ENCODE peak calls at places on chromosomes 11 and 22, in eight cellular contexts. B is AG09309, F is stomach, L is SK-N-SH, M is pancreas, P is GM12878, Z is fibroblast of lung, U is endothelial cell. C is an unnamed sample.

GRCh38 chr11:132874638-132875037 is 657.7 kb downstream of the OPCML start:
- DNase-seq in B (peak; percentile 23), F (no peak), L (no peak), M (no peak), P (no peak), Z (peak; percentile 96), U (no peak), C (no peak)

GRCh38 chr22:25875461-25875860 is 133.5 kb downstream of the MYO18B start:
- DNase-seq in B (no peak), F (no peak), L (no peak), M (no peak), P (no peak), Z (no peak), U (no peak), C (no peak)

GRCh38 chr11:26331911-26332571 is at the start of gene ANO3:
- DNase-seq in B (peak; percentile 18), F (peak; percentile 57), L (peak; percentile 88), M (peak; percentile 90), P (no peak), Z (peak; percentile 84), U (peak; percentile 94), C (no peak)

GRCh38 chr22:47196881-47197701 is 434.6 kb downstream of the TBC1D22A start:
- DNase-seq in B (no peak), F (peak; percentile 22), L (no peak), M (no peak), P (no peak), Z (no peak), U (no peak), C (no peak)

GRCh38 chr11:36594316-36594989 is at the start of gene IFTAP:
- DNase-seq in B (peak; percentile 69), F (peak; percentile 42), L (peak; percentile 75), M (peak; percentile 50), P (no peak), Z (peak; percentile 91), U (peak; percentile 45), C (no peak)

GRCh38 chr22:33034753-33035152 is 23.4 kb downstream of the SYN3 start:
- DNase-seq in B (no peak), F (peak; percentile 65), L (no peak), M (no peak), P (no peak), Z (no peak), U (no peak), C (no peak)

GRCh38 chr11:48170840-48171233 is 45.8 kb upstream of the OR4B1 start:
- DNase-seq in B (peak; percentile 25), F (no peak), L (no peak), M (no peak), P (no peak), Z (peak; percentile 40), U (no peak), C (no peak)

GRCh38 chr22:29129644-29130201 is 56.9 kb downstream of the KREMEN1 start:
- DNase-seq in B (no peak), F (no peak), L (no peak), M (no peak), P (no peak), Z (no peak), U (no peak), C (no peak)

GRCh38 chr11:101345891-101346290 is 216.3 kb upstream of the PGR start:
- DNase-seq in B (no peak), F (no peak), L (no peak), M (no peak), P (no peak), Z (no peak), U (no peak), C (no peak)

GRCh38 chr11:22466809-22467208 is 128.6 kb downstream of the SLC17A6 start:
- DNase-seq in B (peak; percentile 89), F (no peak), L (no peak), M (no peak), P (no peak), Z (peak; percentile 100), U (no peak), C (no peak)

GRCh38 chr22:43890901-43891331 is 897 bp downstream of the PNPLA5 start:
- DNase-seq in B (no peak), F (no peak), L (no peak), M (peak; percentile 60), P (no peak), Z (peak; percentile 20), U (no peak), C (no peak)

GRCh38 chr11:128956401-128957203 is 13.9 kb upstream of the TP53AIP1 start:
- DNase-seq in B (peak; percentile 24), F (no peak), L (peak; percentile 78), M (no peak), P (peak; percentile 45), Z (peak; percentile 61), U (peak; percentile 57), C (no peak)

GRCh38 chr11:57180141-57180561 is 1.6 kb upstream of the LRRC55 start:
- DNase-seq in B (no peak), F (no peak), L (no peak), M (no peak), P (no peak), Z (no peak), U (no peak), C (no peak)

GRCh38 chr11:77154381-77155081 is 26.5 kb downstream of the MYO7A start:
- DNase-seq in B (no peak), F (peak; percentile 51), L (no peak), M (peak; percentile 44), P (no peak), Z (no peak), U (no peak), C (no peak)

GRCh38 chr22:42662114-42663021 is 13.2 kb upstream of the CYB5R3 start:
- DNase-seq in B (no peak), F (peak; percentile 90), L (peak; percentile 88), M (peak; percentile 86), P (no peak), Z (peak; percentile 36), U (peak; percentile 94), C (peak; percentile 82)

GRCh38 chr22:35099883-35100282 is 33.9 kb downstream of the ISX start:
- DNase-seq in B (no peak), F (no peak), L (no peak), M (no peak), P (no peak), Z (no peak), U (no peak), C (no peak)

GRCh38 chr11:2142762-2143202 is 3.6 kb upstream of the IGF2 start:
- DNase-seq in B (no peak), F (no peak), L (no peak), M (no peak), P (peak; percentile 8), Z (peak; percentile 22), U (no peak), C (no peak)

DNA sequence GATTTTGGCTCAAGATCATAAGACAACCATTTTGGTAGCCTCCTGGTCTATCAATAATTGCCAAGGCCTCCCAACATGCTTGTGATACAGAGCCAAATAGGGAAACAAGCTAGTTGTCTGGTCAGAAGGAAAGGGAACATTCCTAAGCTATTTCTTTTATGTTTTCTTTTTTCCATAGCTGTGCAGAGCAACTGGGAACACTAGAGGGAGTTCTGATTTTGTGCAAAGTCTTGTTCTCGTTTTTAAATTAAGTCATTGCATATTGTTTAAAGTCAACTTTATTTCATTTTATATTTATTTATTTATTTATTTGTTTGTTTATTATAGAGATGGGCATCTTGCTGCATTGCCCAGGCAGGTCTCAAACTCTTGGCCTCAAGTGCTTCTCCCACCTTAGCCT is 416.8 kb upstream of the CHORDC1 start:
- DNase-seq in B (no peak), F (no peak), L (no peak), M (no peak), P (no peak), Z (no peak), U (no peak), C (no peak)
- TF ChIP-seq CTCF in B (no peak), F (no peak), L (peak; percentile 41), M (no peak), P (peak; percentile 29), Z (no peak), U (peak; percentile 50), C (no peak)

GRCh38 chr11:124551189-124551588 is 7.7 kb upstream of the OR8B12 start:
- DNase-seq in B (no peak), F (no peak), L (no peak), M (no peak), P (no peak), Z (no peak), U (no peak), C (no peak)
- TF ChIP-seq CTCF in B (no peak), F (no peak), L (no peak), M (no peak), P (no peak), Z (no peak), U (no peak), C (no peak)

GRCh38 chr22:27827586-27828213 is 26.1 kb upstream of the MN1 start:
- DNase-seq in B (no peak), F (no peak), L (no peak), M (no peak), P (no peak), Z (no peak), U (no peak), C (no peak)

GRCh38 chr22:27828214-27828587 is 26.6 kb upstream of the MN1 start:
- DNase-seq in B (no peak), F (no peak), L (no peak), M (no peak), P (no peak), Z (no peak), U (no peak), C (no peak)

GRCh38 chr22:27823221-27823620 is 21.7 kb upstream of the MN1 start:
- DNase-seq in B (no peak), F (no peak), L (no peak), M (no peak), P (no peak), Z (no peak), U (no peak), C (no peak)

GRCh38 chr22:27820896-27821866 is 19.6 kb upstream of the MN1 start:
- DNase-seq in B (no peak), F (no peak), L (peak; percentile 36), M (no peak), P (no peak), Z (peak; percentile 27), U (no peak), C (no peak)

DNA sequence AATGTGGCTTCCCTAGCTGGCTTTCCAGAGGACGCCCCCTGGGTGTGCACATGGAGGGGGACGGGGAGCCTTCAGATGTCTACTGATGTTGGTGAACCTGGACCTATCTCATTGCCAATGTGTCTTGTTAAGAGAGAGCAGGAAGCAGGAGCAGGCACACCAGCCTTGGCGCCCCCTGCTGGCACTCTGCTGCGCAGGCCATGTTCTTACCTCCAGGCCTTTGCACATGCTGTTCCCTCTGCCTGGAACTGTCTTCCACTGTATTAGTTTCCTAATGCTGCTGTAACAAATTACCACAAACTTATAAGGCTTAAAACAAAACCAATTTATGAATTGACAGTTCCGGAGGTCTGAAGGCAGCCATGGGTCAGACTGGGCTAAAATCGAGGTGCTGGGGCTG is 23.6 kb upstream of the MN1 start:
- DNase-seq in B (no peak), F (no peak), L (no peak), M (no peak), P (no peak), Z (no peak), U (no peak), C (no peak)
- TF ChIP-seq CTCF in B (peak; percentile 38), F (no peak), L (peak; percentile 46), M (no peak), P (peak; percentile 32), Z (peak; percentile 3), U (peak; percentile 54), C (no peak)

DNA sequence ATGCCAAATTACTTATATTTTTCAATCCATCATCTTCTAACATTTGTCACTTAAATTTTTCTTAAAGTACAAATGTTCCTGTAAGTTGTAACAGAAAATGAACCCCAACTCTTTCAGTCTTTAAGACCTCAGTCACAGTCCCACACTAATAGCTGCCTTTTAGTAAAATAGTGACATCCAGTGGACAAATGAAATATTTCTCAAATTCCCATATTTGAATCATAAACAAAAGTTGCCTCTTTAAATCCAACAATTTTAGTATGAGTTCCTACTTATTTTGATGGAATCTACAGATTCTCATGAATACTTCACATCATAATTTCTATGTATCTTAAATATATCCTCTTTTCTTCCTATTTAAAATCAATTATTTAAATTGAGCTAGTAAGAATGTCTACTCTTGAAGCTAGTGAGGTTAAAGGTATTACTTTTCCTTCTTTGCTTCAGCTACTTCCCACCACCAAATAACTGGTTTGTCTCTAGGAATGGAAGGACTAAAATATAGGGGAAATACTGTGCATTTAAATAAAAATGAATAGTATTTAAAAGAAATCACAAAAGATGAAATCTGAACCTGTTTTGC is 9.2 kb downstream of the LIN7C start:
- DNase-seq in B (no peak), F (no peak), L (peak; percentile 21), M (no peak), P (no peak), Z (peak; percentile 33), U (no peak), C (no peak)
- TF ChIP-seq CTCF in B (peak; percentile 41), F (peak; percentile 37), L (peak; percentile 70), M (no peak), P (peak; percentile 30), Z (peak; percentile 26), U (peak; percentile 34), C (peak; percentile 59)